ENCODE peak calls at places on chromosomes 5 and 9, in seven cellular contexts. I is tibial artery; S is right atrium auricular region; Q is A549; E is CD8-positive, alpha-beta memory T cell; A is adrenal gland; Y is stomach. H is an unnamed sample. For H3K4me1, the result is how much of the 10 kb centered on the place peaks cover.

GRCh38 chr9:93473411-93473810 is 20.0 kb upstream of the FAM120AOS start:
- DNase-seq in Y (no peak), I (no peak), E (no peak), Q (no peak), A (no peak), S (no peak), H (no peak)

GRCh38 chr9:95167998-95168397 is 149.5 kb downstream of the FANCC start:
- DNase-seq in Y (peak), S (peak), E (peak), A (peak), Q (peak), I (no peak), H (no peak)

GRCh38 chr9:92725726-92726125 is 38.9 kb downstream of the BICD2 start:
- DNase-seq in E (no peak), Y (peak), A (no peak), Q (no peak), S (peak), I (no peak), H (no peak)

GRCh38 chr5:155270737-155271136 is 257.2 kb downstream of the KIF4B start:
- DNase-seq in I (no peak), Q (no peak), S (no peak), E (no peak), Y (no peak), A (no peak), H (no peak)

GRCh38 chr5:2560435-2560834 is 191.0 kb downstream of the IRX2 start:
- DNase-seq in Q (no peak), I (no peak), E (no peak), Y (no peak), A (no peak), S (no peak), H (peak)

GRCh38 chr5:124662261-124662781 is 84.1 kb downstream of the ZNF608 start:
- DNase-seq in Y (no peak), I (no peak), A (no peak), S (no peak), E (no peak), Q (peak), H (no peak)

GRCh38 chr5:108727154-108727638 is 20.5 kb upstream of the FER start:
- DNase-seq in A (peak), Y (no peak), S (peak), Q (no peak), E (no peak), I (peak), H (no peak)

GRCh38 chr5:168311061-168311566 is 19.7 kb downstream of the WWC1 start:
- DNase-seq in Y (peak), E (no peak), A (no peak), I (no peak), S (no peak), Q (no peak), H (no peak)

GRCh38 chr5:15702102-15702501 is 202.1 kb downstream of the FBXL7 start:
- DNase-seq in S (no peak), Q (peak), E (no peak), I (no peak), Y (no peak), A (peak), H (no peak)

GRCh38 chr5:160262151-160262550 is 32.8 kb downstream of the FABP6 start:
- DNase-seq in I (no peak), A (no peak), Q (no peak), E (no peak), S (no peak), Y (no peak), H (no peak)

GRCh38 chr5:68343421-68343826 is 127.9 kb downstream of the PIK3R1 start:
- DNase-seq in Q (peak), E (no peak), A (peak), S (peak), I (peak), Y (peak), H (no peak)

GRCh38 chr9:94872921-94873511 is 146.5 kb downstream of the AOPEP start:
- DNase-seq in E (no peak), A (no peak), Y (no peak), S (no peak), Q (no peak), I (no peak), H (no peak)

GRCh38 chr5:72268753-72269410 is 51.2 kb downstream of the MRPS27 start:
- DNase-seq in A (peak), S (no peak), Y (peak), I (no peak), Q (peak), E (peak), H (no peak)

GRCh38 chr9:136996361-136997281 is at the start of gene CLIC3:
- DNase-seq in I (no peak), Y (peak), S (no peak), E (peak), Q (peak), A (no peak), H (no peak)

GRCh38 chr9:92489209-92489608 is 6.9 kb upstream of the ASPN start:
- DNase-seq in I (no peak), Q (no peak), E (no peak), Y (no peak), S (no peak), A (no peak), H (no peak)

GRCh38 chr5:78964889-78965288 is 20.2 kb downstream of the ARSB start:
- DNase-seq in A (no peak), Y (no peak), Q (peak), E (no peak), S (no peak), I (no peak), H (no peak)

GRCh38 chr9:135209136-135209535 is 121.7 kb downstream of the OLFM1 start:
- DNase-seq in Q (no peak), I (no peak), A (no peak), Y (no peak), E (no peak), S (no peak), H (no peak)

DNA sequence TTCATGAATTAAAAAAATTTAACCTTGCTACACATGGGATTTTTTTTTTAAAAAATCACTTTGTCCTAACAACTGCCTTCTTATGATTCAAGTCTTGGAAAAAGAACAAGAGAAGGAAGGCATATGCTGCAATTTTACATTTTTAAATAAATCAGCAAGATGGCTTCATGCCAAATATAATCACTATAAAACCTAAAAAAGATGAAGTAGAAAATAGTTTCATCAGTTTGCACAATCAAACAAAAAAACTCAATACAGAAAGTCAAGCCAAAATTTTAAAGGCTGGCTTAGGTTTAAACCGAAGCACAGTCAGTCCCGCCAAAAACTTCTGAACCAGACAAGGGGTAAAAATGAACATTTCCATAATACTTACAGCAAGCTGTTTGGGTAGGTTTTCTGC is 57.4 kb downstream of the ZFR start:
- DNase-seq in I (no peak), S (no peak), A (no peak), E (no peak), Y (no peak), Q (no peak), H (no peak)
- H3K4me1 ChIP-seq in I (under half), S (under half), A (under half), E (under half), Y (under half), Q (under half), H (under half)

DNA sequence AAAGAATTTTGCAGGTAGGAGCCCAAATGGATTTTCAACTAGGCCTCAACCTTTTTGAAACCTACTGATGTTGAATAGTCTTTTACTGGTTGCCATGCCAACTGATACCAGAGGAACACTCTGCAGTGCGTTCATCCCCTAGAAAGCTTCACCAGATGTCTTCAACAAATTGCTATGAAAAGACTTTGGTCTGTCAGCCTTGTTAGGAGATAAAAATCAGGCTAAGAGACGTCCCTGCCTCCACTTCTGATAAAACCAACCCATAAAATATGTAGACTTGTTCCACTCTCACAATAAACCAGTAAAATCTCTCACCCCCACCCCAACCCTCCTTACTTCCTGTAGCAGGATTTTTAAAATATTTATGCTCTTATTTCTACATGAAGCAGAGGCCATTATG is 428.6 kb downstream of the ISL1 start:
- DNase-seq in S (no peak), I (no peak), Y (no peak), E (no peak), A (no peak), Q (no peak), H (no peak)
- H3K4me1 ChIP-seq in S (under half), I (under half), Y (under half), E (under half), A (under half), Q (under half), H (under half)

DNA sequence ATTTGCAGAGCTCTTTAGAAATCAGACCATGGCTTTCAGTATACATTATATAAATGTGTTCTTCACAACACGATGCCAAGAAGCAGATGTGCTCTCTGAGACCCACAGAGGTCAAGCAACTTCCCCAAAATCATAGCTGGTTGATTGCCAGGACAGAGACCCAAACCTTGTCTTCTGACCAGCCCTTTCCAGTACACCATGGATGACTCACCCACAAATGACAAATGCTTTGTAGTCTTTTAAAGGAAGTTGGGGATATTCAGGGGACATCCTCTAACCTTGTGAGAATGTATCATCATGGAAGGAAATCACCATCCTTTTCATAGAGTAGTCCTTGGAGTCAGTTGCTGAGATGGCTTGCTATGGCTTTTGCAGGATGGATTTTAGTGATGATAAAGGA is 30.1 kb downstream of the ZNF462 start:
- DNase-seq in S (no peak), Y (no peak), I (no peak), A (peak), E (no peak), Q (peak), H (no peak)
- H3K4me1 ChIP-seq in S (under half), Y (under half), I (under half), A (under half), E (under half), Q (half or more), H (under half)

GRCh38 chr5:103929310-103930003 is 366.9 kb upstream of the NUDT12 start:
- DNase-seq in I (no peak), Q (no peak), E (no peak), Y (no peak), S (no peak), A (no peak), H (no peak)
- H3K4me1 ChIP-seq in I (under half), Q (under half), E (under half), Y (under half), S (under half), A (under half), H (under half)

GRCh38 chr5:93072831-93073459 is 508.1 kb downstream of the NR2F1-AS1 start:
- DNase-seq in Y (no peak), E (no peak), A (no peak), Q (no peak), S (no peak), I (no peak), H (no peak)
- H3K4me1 ChIP-seq in Y (under half), E (under half), A (under half), Q (under half), S (under half), I (under half), H (under half)

H was measured in vagina.